ENCODE peak calls at places on chromosomes 13 and 19, in six cellular contexts. K, J, M, N, A and D are unnamed samples.

GRCh38 chr13:105915451-105915850 is 620.0 kb downstream of the EFNB2 start:
- DNase-seq in J (no peak), K (no peak), M (no peak), N (no peak), A (no peak), D (peak)

GRCh38 chr13:105327727-105328126 is 1207.7 kb downstream of the EFNB2 start:
- DNase-seq in J (no peak), K (no peak), M (no peak), N (no peak), A (no peak), D (peak)

GRCh38 chr13:44303681-44304432 is 69.8 kb upstream of the SERP2 start:
- DNase-seq in M (no peak), K (no peak), A (peak), N (no peak), J (peak), D (no peak)

GRCh38 chr13:102707465-102707864 is 12.6 kb upstream of the METTL21C start:
- DNase-seq in A (no peak), N (peak), K (no peak), M (peak), J (no peak), D (peak)

GRCh38 chr19:30228113-30228725 is 144.0 kb upstream of the ZNF536 start:
- DNase-seq in M (no peak), K (no peak), N (no peak), A (no peak), J (no peak), D (no peak)

GRCh38 chr19:29795461-29795860 is 16.3 kb upstream of the CCNE1 start:
- DNase-seq in K (no peak), J (no peak), A (no peak), N (no peak), M (no peak), D (no peak)

GRCh38 chr13:53064721-53065120 is 36.1 kb downstream of the OLFM4 start:
- DNase-seq in J (no peak), N (no peak), A (no peak), M (no peak), K (no peak), D (no peak)

GRCh38 chr19:50415661-50416033 is 3.1 kb upstream of the SPIB start:
- DNase-seq in K (no peak), N (no peak), A (no peak), M (no peak), J (no peak), D (no peak)

GRCh38 chr13:60492187-60492586 is 95.2 kb downstream of the TDRD3 start:
- DNase-seq in A (no peak), M (no peak), K (no peak), N (no peak), J (no peak), D (no peak)

GRCh38 chr13:33242984-33243617 is 42.5 kb downstream of the STARD13 start:
- DNase-seq in M (no peak), A (no peak), K (no peak), J (no peak), N (no peak), D (no peak)

GRCh38 chr19:1069009-1069779 is 2.2 kb downstream of the ARHGAP45 start:
- DNase-seq in K (peak), A (peak), J (peak), M (no peak), N (peak), D (no peak)

GRCh38 chr19:48190288-48191284 is 20.1 kb downstream of the ZSWIM9 start:
- DNase-seq in A (no peak), K (peak), M (peak), J (no peak), N (no peak), D (peak)

GRCh38 chr13:39483326-39483725 is 119.7 kb downstream of the LHFPL6 start:
- DNase-seq in N (no peak), A (no peak), J (no peak), K (no peak), M (no peak), D (no peak)

GRCh38 chr19:55305491-55305890 is 19.6 kb downstream of the TMEM150B start:
- DNase-seq in M (no peak), K (peak), J (peak), A (peak), N (peak), D (peak)

GRCh38 chr19:39592381-39592780 is 9.9 kb upstream of the LGALS13 start:
- DNase-seq in N (no peak), A (no peak), M (no peak), J (no peak), K (no peak), D (no peak)

GRCh38 chr13:26771796-26772195 is 11.2 kb upstream of the GPR12 start:
- DNase-seq in M (no peak), N (no peak), K (no peak), J (no peak), A (no peak), D (no peak)

GRCh38 chr19:6223461-6224307 is 56.1 kb downstream of the MLLT1 start:
- DNase-seq in M (no peak), K (no peak), J (no peak), N (no peak), A (peak), D (no peak)

GRCh38 chr13:23321534-23322241 is 111.8 kb downstream of the SACS start:
- DNase-seq in A (peak), J (peak), N (peak), M (peak), K (no peak), D (peak)

GRCh38 chr13:66992183-66992582 is 238.0 kb downstream of the PCDH9 start:
- DNase-seq in M (no peak), K (no peak), N (peak), A (no peak), J (no peak), D (peak)

GRCh38 chr13:85543144-85543543 is 256.1 kb downstream of the SLITRK6 start:
- DNase-seq in N (no peak), K (no peak), J (no peak), M (no peak), A (no peak), D (peak)

GRCh38 chr19:3467437-3468198 is 12.7 kb downstream of the SMIM24 start:
- DNase-seq in M (no peak), K (no peak), A (no peak), N (no peak), J (no peak), D (no peak)

GRCh38 chr19:14433454-14434156 is 499 bp downstream of the PKN1 start:
- DNase-seq in K (peak), N (peak), M (no peak), J (no peak), A (no peak), D (no peak)

GRCh38 chr13:66312312-66313087 is 917.6 kb downstream of the PCDH9 start:
- DNase-seq in A (no peak), J (no peak), K (no peak), M (peak), N (peak), D (peak)

GRCh38 chr19:11581740-11582139 is 4.3 kb upstream of the ACP5 start:
- DNase-seq in A (no peak), N (no peak), M (no peak), K (no peak), J (no peak), D (peak)

GRCh38 chr19:17832443-17833208 is 11.3 kb upstream of the INSL3 start:
- DNase-seq in A (no peak), N (no peak), K (no peak), J (no peak), M (no peak), D (no peak)

GRCh38 chr13:93727301-93728141 is 500.9 kb downstream of the GPC6 start:
- DNase-seq in J (no peak), M (no peak), A (no peak), K (no peak), N (no peak), D (peak)

GRCh38 chr19:11269408-11269807 is 7.1 kb upstream of the DOCK6 start:
- DNase-seq in K (no peak), J (no peak), N (peak), A (no peak), M (no peak), D (peak)

GRCh38 chr13:110756268-110756667 is 42.8 kb downstream of the ING1 start:
- DNase-seq in M (peak), J (no peak), K (no peak), N (peak), A (no peak), D (peak)

DNA sequence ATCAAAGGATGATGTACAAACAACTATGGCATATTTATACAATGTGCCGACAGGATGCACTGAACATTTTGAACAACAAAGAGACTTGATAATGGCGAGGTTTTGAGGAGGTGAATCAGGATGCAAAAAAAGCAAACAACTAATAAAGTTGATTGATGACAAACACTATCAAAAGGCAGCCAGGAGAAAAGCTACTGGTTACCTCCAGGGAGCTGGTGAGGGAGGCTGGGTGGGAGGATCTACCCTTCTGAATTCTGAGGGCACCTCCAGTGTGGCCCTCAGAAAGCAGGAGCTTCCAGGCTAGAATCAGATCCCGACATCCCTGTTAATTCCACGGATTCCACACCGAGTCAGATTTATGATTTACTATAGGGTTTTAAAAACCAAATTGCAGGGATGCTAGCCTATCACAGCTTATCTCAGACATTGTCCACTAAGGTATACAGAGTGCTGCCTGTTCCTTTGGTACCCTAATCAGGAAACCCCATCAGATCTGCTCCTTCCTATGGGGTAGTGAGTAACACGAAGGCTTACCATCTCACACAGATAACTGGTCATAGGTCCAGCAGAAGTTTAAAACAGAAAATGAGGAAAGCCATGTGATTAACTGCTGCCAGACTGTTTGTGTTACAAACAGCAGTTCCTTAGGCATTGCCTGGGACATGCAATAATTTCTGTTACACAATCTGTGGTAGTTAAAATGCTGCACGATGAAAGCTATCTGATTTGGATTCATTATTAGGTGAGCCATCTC is 53.7 kb upstream of the ALOX5AP start:
- DNase-seq in A (no peak), K (no peak), N (no peak), M (peak), J (no peak), D (peak)
- H3K27ac ChIP-seq in A (no peak), K (no peak), N (no peak), M (peak), J (no peak), D (no peak)

GRCh38 chr13:49858183-49858856 is 65.8 kb upstream of the KPNA3 start:
- DNase-seq in J (no peak), M (peak), N (no peak), A (no peak), K (no peak), D (peak)

GRCh38 chr13:49855930-49856329 is 63.4 kb upstream of the KPNA3 start:
- DNase-seq in M (no peak), N (no peak), K (no peak), J (no peak), A (no peak), D (no peak)

GRCh38 chr13:49865174-49865573 is 71.0 kb downstream of the SPRYD7 start:
- DNase-seq in M (no peak), N (no peak), J (no peak), A (no peak), K (no peak), D (no peak)

GRCh38 chr13:49859568-49859967 is 67.1 kb upstream of the KPNA3 start:
- DNase-seq in M (peak), N (no peak), J (no peak), K (no peak), A (peak), D (peak)
- H3K27ac ChIP-seq in M (peak), N (no peak), J (no peak), K (no peak), A (no peak), D (peak)

DNA sequence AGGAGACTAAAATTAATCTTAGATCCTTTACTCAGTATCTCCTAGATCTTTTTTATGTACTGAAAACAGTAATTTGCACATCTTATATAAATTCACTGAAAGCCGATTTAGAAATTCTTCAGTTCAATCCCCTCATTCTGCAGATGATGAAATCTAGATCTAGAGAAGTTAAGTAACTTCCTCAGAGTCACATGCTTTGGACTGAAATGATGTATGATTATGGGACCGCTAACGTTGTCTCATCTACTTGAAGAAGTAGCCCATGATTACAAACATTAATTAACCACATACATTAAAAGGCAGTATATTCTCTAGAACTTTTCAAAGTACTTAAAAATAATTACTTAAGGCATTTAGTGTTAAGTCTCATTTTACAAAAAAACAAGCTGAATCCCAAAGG is 37.8 kb downstream of the ELF1 start:
- DNase-seq in J (no peak), M (no peak), N (peak), A (no peak), K (no peak), D (no peak)
- H3K27ac ChIP-seq in J (no peak), M (no peak), N (peak), A (peak), K (peak), D (no peak)

GRCh38 chr13:69180025-69180424 is 927.6 kb upstream of the ATXN8OS start:
- DNase-seq in J (no peak), N (no peak), M (no peak), K (no peak), A (no peak), D (no peak)
- H3K27ac ChIP-seq in J (no peak), N (no peak), M (no peak), K (no peak), A (no peak), D (no peak)

GRCh38 chr19:34235425-34235940 is 18.9 kb upstream of the GARRE1 start:
- DNase-seq in N (no peak), K (no peak), M (no peak), J (no peak), A (no peak), D (no peak)
- H3K27ac ChIP-seq in N (no peak), K (no peak), M (no peak), J (no peak), A (no peak), D (no peak)

GRCh38 chr19:31285744-31286143 is 63.5 kb downstream of the TSHZ3 start:
- DNase-seq in K (no peak), J (no peak), A (no peak), N (no peak), M (peak), D (peak)

GRCh38 chr19:31283701-31284100 is 65.5 kb downstream of the TSHZ3 start:
- DNase-seq in N (no peak), M (no peak), K (no peak), J (no peak), A (no peak), D (no peak)

GRCh38 chr19:31284621-31285020 is 64.6 kb downstream of the TSHZ3 start:
- DNase-seq in K (no peak), M (no peak), A (no peak), J (no peak), N (no peak), D (no peak)

GRCh38 chr19:31289381-31289880 is 59.8 kb downstream of the TSHZ3 start:
- DNase-seq in A (no peak), M (no peak), N (no peak), K (no peak), J (no peak), D (no peak)

DNA sequence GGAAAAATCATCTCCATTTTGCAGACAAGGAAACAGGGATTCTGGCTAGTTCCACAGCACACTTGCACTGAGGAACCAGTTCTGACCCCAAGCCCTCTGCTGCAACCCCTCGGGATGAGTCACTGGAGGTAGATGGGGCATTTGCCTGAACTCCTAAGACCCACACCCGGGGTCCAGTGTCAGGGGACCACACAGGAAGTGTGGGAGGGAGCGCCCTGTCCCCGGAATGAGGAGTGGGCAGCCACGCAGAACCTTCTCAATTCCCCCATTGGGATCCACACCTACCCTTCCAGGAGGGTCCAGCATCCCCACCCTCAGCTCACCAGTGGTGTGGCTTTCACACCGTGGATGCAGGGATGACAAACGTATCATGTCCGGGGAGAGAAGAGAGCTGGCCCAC is 62.7 kb downstream of the TSHZ3 start:
- DNase-seq in J (no peak), M (no peak), A (no peak), K (no peak), N (no peak), D (no peak)
- H3K27ac ChIP-seq in J (no peak), M (peak), A (no peak), K (no peak), N (no peak), D (peak)

DNA sequence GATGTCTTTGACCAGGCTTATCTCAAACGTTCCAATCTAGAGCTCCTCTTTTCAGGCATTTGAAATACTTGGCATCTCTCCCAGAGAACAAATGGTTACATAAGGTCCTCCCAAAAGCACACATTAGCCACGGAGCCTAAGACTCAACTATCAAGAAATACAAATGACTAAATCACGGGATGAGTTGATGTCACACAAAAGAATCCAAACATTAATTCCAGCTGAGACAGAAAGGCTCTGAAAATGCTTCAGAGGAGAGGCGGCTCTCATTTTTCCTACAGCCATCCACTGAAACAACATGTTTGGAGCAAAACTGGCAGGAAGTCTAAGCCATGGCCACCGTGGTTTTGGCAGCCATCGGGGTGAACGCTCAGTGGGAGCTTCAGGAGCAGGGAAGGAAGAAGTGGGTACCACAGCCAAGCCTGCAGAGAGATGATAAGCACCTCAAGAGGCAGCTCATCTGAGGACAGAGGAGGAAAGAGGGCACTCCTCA is 122.5 kb downstream of the STK24 start:
- DNase-seq in M (peak), K (no peak), J (no peak), N (peak), A (peak), D (peak)
- H3K27ac ChIP-seq in M (peak), K (no peak), J (peak), N (no peak), A (peak), D (peak)

DNA sequence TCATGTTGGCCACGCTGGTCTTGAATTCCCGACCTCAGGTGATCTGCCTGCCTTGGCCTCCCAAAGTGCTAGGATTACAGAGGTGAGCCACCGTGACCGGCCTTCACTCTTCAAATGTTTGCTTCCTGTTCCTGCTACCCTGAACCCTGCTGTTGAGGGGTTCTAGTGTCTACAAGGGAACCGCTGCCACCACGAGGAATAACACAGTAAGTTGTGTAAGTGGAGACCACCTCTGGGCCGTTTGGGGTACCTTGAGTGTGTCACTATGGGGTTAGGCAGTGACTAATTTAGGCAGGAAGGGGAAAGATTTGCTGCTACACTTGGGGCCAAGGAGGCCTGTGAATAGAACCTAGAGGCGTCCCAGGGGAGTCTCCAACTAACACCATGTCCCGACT is 2.2 kb upstream of the MYADM start:
- DNase-seq in K (no peak), J (no peak), N (no peak), A (no peak), M (no peak), D (no peak)
- H3K27ac ChIP-seq in K (peak), J (peak), N (no peak), A (peak), M (peak), D (peak)

GRCh38 chr19:53874384-53874995 is 6.8 kb downstream of the MYADM start:
- DNase-seq in M (no peak), K (no peak), N (no peak), A (no peak), J (no peak), D (no peak)
- H3K27ac ChIP-seq in M (no peak), K (peak), N (no peak), A (no peak), J (no peak), D (no peak)